ENCODE peak calls at places on chromosomes 11 and 22, in five cellular contexts. One of them, this sample, is unnamed.

GRCh38 chr22:36816635-36817428 is at the start of gene PVALB:
- DNase-seq in CD8-positive, alpha-beta T cell: no peak
- DNase-seq in testis: peak; percentile 23
- DNase-seq in kidney: no peak
- DNase-seq in upper lobe of right lung: no peak
- DNase-seq in this sample: no peak

GRCh38 chr22:43378011-43378704 is 33.7 kb upstream of the MPPED1 start:
- DNase-seq in CD8-positive, alpha-beta T cell: no peak
- DNase-seq in testis: peak; percentile 74
- DNase-seq in kidney: peak; percentile 30
- DNase-seq in upper lobe of right lung: no peak
- DNase-seq in this sample: peak; percentile 49

GRCh38 chr22:19036523-19037273 is 85.5 kb downstream of the DGCR2 start:
- DNase-seq in CD8-positive, alpha-beta T cell: no peak
- DNase-seq in testis: no peak
- DNase-seq in kidney: peak; percentile 67
- DNase-seq in upper lobe of right lung: peak; percentile 53
- DNase-seq in this sample: peak; percentile 50

GRCh38 chr22:42906605-42907338 is 49.7 kb upstream of the ARFGAP3 start:
- DNase-seq in CD8-positive, alpha-beta T cell: no peak
- DNase-seq in testis: peak; percentile 66
- DNase-seq in kidney: peak; percentile 87
- DNase-seq in upper lobe of right lung: no peak
- DNase-seq in this sample: peak; percentile 57

GRCh38 chr11:33027846-33028536 is 11.4 kb upstream of the TCP11L1 start:
- DNase-seq in CD8-positive, alpha-beta T cell: no peak
- DNase-seq in testis: no peak
- DNase-seq in kidney: no peak
- DNase-seq in upper lobe of right lung: no peak
- DNase-seq in this sample: no peak

GRCh38 chr11:71930556-71931244 is 1.9 kb downstream of the RNF121 start:
- DNase-seq in CD8-positive, alpha-beta T cell: no peak
- DNase-seq in testis: no peak
- DNase-seq in kidney: no peak
- DNase-seq in upper lobe of right lung: no peak
- DNase-seq in this sample: no peak

GRCh38 chr11:58059011-58059358 is 28.2 kb downstream of the OR6Q1 start:
- DNase-seq in CD8-positive, alpha-beta T cell: no peak
- DNase-seq in testis: no peak
- DNase-seq in kidney: no peak
- DNase-seq in upper lobe of right lung: no peak
- DNase-seq in this sample: no peak

GRCh38 chr22:49210606-49211005 is 617.1 kb downstream of the BRD1 start:
- DNase-seq in CD8-positive, alpha-beta T cell: no peak
- DNase-seq in testis: no peak
- DNase-seq in kidney: peak; percentile 38
- DNase-seq in upper lobe of right lung: peak; percentile 12
- DNase-seq in this sample: no peak

GRCh38 chr11:66934971-66935779 is 23.0 kb downstream of the PC start:
- DNase-seq in CD8-positive, alpha-beta T cell: no peak
- DNase-seq in testis: no peak
- DNase-seq in kidney: no peak
- DNase-seq in upper lobe of right lung: no peak
- DNase-seq in this sample: no peak

GRCh38 chr11:10942621-10943020 is 84.8 kb upstream of the ZBED5 start:
- DNase-seq in CD8-positive, alpha-beta T cell: no peak
- DNase-seq in testis: no peak
- DNase-seq in kidney: no peak
- DNase-seq in upper lobe of right lung: no peak
- DNase-seq in this sample: no peak

GRCh38 chr11:73324665-73325035 is 16.6 kb downstream of the ARHGEF17 start:
- DNase-seq in CD8-positive, alpha-beta T cell: no peak
- DNase-seq in testis: no peak
- DNase-seq in kidney: no peak
- DNase-seq in upper lobe of right lung: no peak
- DNase-seq in this sample: no peak

GRCh38 chr11:117882539-117882938 is 6.1 kb upstream of the FXYD6 start:
- DNase-seq in CD8-positive, alpha-beta T cell: no peak
- DNase-seq in testis: no peak
- DNase-seq in kidney: no peak
- DNase-seq in upper lobe of right lung: no peak
- DNase-seq in this sample: no peak

GRCh38 chr11:70637949-70638598 is 239.7 kb downstream of the CTTN start:
- DNase-seq in CD8-positive, alpha-beta T cell: no peak
- DNase-seq in testis: no peak
- DNase-seq in kidney: no peak
- DNase-seq in upper lobe of right lung: no peak
- DNase-seq in this sample: no peak

GRCh38 chr11:133833101-133833898 is 12.0 kb downstream of the SPATA19 start:
- DNase-seq in CD8-positive, alpha-beta T cell: no peak
- DNase-seq in testis: no peak
- DNase-seq in kidney: no peak
- DNase-seq in upper lobe of right lung: no peak
- DNase-seq in this sample: no peak

GRCh38 chr11:198236-198806 is 5.4 kb downstream of the SCGB1C1 start:
- DNase-seq in CD8-positive, alpha-beta T cell: no peak
- DNase-seq in testis: peak; percentile 11
- DNase-seq in kidney: peak; percentile 75
- DNase-seq in upper lobe of right lung: peak; percentile 57
- DNase-seq in this sample: peak; percentile 12

GRCh38 chr11:35141538-35141937 is 2.6 kb downstream of the CD44 start:
- DNase-seq in CD8-positive, alpha-beta T cell: no peak
- DNase-seq in testis: peak; percentile 34
- DNase-seq in kidney: no peak
- DNase-seq in upper lobe of right lung: peak; percentile 79
- DNase-seq in this sample: peak; percentile 32

GRCh38 chr22:45246060-45246985 is 5.6 kb upstream of the KIAA0930 start:
- DNase-seq in CD8-positive, alpha-beta T cell: no peak
- DNase-seq in testis: no peak
- DNase-seq in kidney: peak; percentile 78
- DNase-seq in upper lobe of right lung: no peak
- DNase-seq in this sample: peak; percentile 78

GRCh38 chr11:80587906-80588305 is 1147.1 kb upstream of the TENM4 start:
- DNase-seq in CD8-positive, alpha-beta T cell: no peak
- DNase-seq in testis: no peak
- DNase-seq in kidney: no peak
- DNase-seq in upper lobe of right lung: no peak
- DNase-seq in this sample: no peak

GRCh38 chr11:31800398-31801265 is 10.5 kb downstream of the PAX6 start:
- DNase-seq in CD8-positive, alpha-beta T cell: peak; percentile 27
- DNase-seq in testis: no peak
- DNase-seq in kidney: no peak
- DNase-seq in upper lobe of right lung: no peak
- DNase-seq in this sample: no peak

GRCh38 chr22:29022101-29022817 is 39.4 kb downstream of the C22orf31 start:
- DNase-seq in CD8-positive, alpha-beta T cell: no peak
- DNase-seq in testis: no peak
- DNase-seq in kidney: no peak
- DNase-seq in upper lobe of right lung: no peak
- DNase-seq in this sample: no peak

GRCh38 chr11:34644669-34645406 is 23.9 kb downstream of the EHF start:
- DNase-seq in CD8-positive, alpha-beta T cell: no peak
- DNase-seq in testis: no peak
- DNase-seq in kidney: no peak
- DNase-seq in upper lobe of right lung: no peak
- DNase-seq in this sample: no peak

GRCh38 chr11:18727499-18728236 is 1.7 kb upstream of the IGSF22 start:
- DNase-seq in CD8-positive, alpha-beta T cell: peak; percentile 53
- DNase-seq in testis: peak; percentile 26
- DNase-seq in kidney: no peak
- DNase-seq in upper lobe of right lung: no peak
- DNase-seq in this sample: peak; percentile 33

GRCh38 chr11:62930157-62930556 is 9.0 kb upstream of the CHRM1 start:
- DNase-seq in CD8-positive, alpha-beta T cell: no peak
- DNase-seq in testis: no peak
- DNase-seq in kidney: no peak
- DNase-seq in upper lobe of right lung: peak; percentile 32
- DNase-seq in this sample: no peak

GRCh38 chr22:49367016-49367697 is 460.5 kb downstream of the BRD1 start:
- DNase-seq in CD8-positive, alpha-beta T cell: no peak
- DNase-seq in testis: no peak
- DNase-seq in kidney: peak; percentile 35
- DNase-seq in upper lobe of right lung: peak; percentile 35
- DNase-seq in this sample: no peak

GRCh38 chr22:47225931-47226633 is 463.6 kb downstream of the TBC1D22A start:
- DNase-seq in CD8-positive, alpha-beta T cell: no peak
- DNase-seq in testis: no peak
- DNase-seq in kidney: no peak
- DNase-seq in upper lobe of right lung: no peak
- DNase-seq in this sample: no peak

GRCh38 chr22:40533712-40534378 is 102.7 kb downstream of the MRTFA start:
- DNase-seq in CD8-positive, alpha-beta T cell: peak; percentile 66
- DNase-seq in testis: peak; percentile 28
- DNase-seq in kidney: no peak
- DNase-seq in upper lobe of right lung: no peak
- DNase-seq in this sample: no peak

GRCh38 chr11:92941676-92942571 is 27.5 kb upstream of the MTNR1B start:
- DNase-seq in CD8-positive, alpha-beta T cell: no peak
- DNase-seq in testis: no peak
- DNase-seq in kidney: no peak
- DNase-seq in upper lobe of right lung: no peak
- DNase-seq in this sample: peak; percentile 23

GRCh38 chr11:121929581-121929980 is 186.4 kb downstream of the BLID start:
- DNase-seq in CD8-positive, alpha-beta T cell: no peak
- DNase-seq in testis: peak; percentile 48
- DNase-seq in kidney: no peak
- DNase-seq in upper lobe of right lung: no peak
- DNase-seq in this sample: peak; percentile 15

GRCh38 chr22:27372969-27373670 is 428.4 kb downstream of the MN1 start:
- DNase-seq in CD8-positive, alpha-beta T cell: no peak
- DNase-seq in testis: no peak
- DNase-seq in kidney: no peak
- DNase-seq in upper lobe of right lung: peak; percentile 68
- DNase-seq in this sample: no peak

GRCh38 chr11:100434821-100435641 is 252.1 kb upstream of the ARHGAP42 start:
- DNase-seq in CD8-positive, alpha-beta T cell: no peak
- DNase-seq in testis: no peak
- DNase-seq in kidney: no peak
- DNase-seq in upper lobe of right lung: peak; percentile 21
- DNase-seq in this sample: no peak

GRCh38 chr11:86641537-86642270 is 30.7 kb downstream of the ME3 start:
- DNase-seq in CD8-positive, alpha-beta T cell: no peak
- DNase-seq in testis: no peak
- DNase-seq in kidney: no peak
- DNase-seq in upper lobe of right lung: no peak
- DNase-seq in this sample: no peak

DNA sequence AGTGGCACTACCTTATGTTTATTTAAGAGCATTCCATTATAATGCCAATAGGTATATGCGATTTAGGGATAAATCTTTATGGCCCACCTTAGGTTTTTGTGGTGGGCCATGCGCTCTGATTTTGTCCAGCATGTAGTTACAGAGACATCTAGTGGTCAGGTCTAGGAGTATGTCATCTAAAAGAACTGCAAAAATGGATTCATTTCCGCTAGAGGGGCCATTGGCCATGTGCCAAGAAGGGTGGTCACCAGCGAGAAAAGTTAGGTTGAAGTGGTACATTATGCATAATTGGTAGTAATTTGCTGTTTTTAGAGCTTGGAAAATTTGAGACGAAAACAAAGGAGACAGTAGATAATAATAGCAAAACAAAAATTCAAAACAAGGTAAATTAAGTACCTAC is 27.7 kb downstream of the LRRC4C start:
- DNase-seq in CD8-positive, alpha-beta T cell: no peak
- DNase-seq in testis: no peak
- DNase-seq in kidney: no peak
- DNase-seq in upper lobe of right lung: no peak
- DNase-seq in this sample: no peak
- TF ChIP-seq CTCF in CD8-positive, alpha-beta T cell: no peak
- TF ChIP-seq CTCF in testis: no peak
- TF ChIP-seq CTCF in kidney: peak; percentile 42
- TF ChIP-seq CTCF in upper lobe of right lung: peak; percentile 41
- TF ChIP-seq CTCF in this sample: peak; percentile 59

GRCh38 chr11:64848779-64849599 is 4.5 kb upstream of the CDC42BPG start:
- DNase-seq in CD8-positive, alpha-beta T cell: peak; percentile 63
- DNase-seq in testis: no peak
- DNase-seq in kidney: peak; percentile 88
- DNase-seq in upper lobe of right lung: no peak
- DNase-seq in this sample: no peak

GRCh38 chr11:64846998-64847666 is 2.7 kb upstream of the CDC42BPG start:
- DNase-seq in CD8-positive, alpha-beta T cell: peak; percentile 90
- DNase-seq in testis: peak; percentile 92
- DNase-seq in kidney: peak; percentile 96
- DNase-seq in upper lobe of right lung: peak; percentile 97
- DNase-seq in this sample: peak; percentile 92

GRCh38 chr11:64850979-64851567 is 6.6 kb upstream of the CDC42BPG start:
- DNase-seq in CD8-positive, alpha-beta T cell: peak; percentile 73
- DNase-seq in testis: no peak
- DNase-seq in kidney: peak; percentile 80
- DNase-seq in upper lobe of right lung: no peak
- DNase-seq in this sample: no peak

GRCh38 chr11:64849600-64850356 is 5.3 kb upstream of the CDC42BPG start:
- DNase-seq in CD8-positive, alpha-beta T cell: no peak
- DNase-seq in testis: no peak
- DNase-seq in kidney: no peak
- DNase-seq in upper lobe of right lung: no peak
- DNase-seq in this sample: no peak

GRCh38 chr11:64848214-64848778 is 3.8 kb upstream of the CDC42BPG start:
- DNase-seq in CD8-positive, alpha-beta T cell: no peak
- DNase-seq in testis: no peak
- DNase-seq in kidney: no peak
- DNase-seq in upper lobe of right lung: no peak
- DNase-seq in this sample: no peak
- H3K27ac ChIP-seq in CD8-positive, alpha-beta T cell: no peak overlapping the region
- H3K27ac ChIP-seq in testis: no peak overlapping the region
- H3K27ac ChIP-seq in kidney: no peak overlapping the region
- H3K27ac ChIP-seq in upper lobe of right lung: peak overlapping the region; percentile 19
- H3K27ac ChIP-seq in this sample: no peak overlapping the region

GRCh38 chr11:9903579-9903978 is 239.7 kb downstream of the SWAP70 start:
- DNase-seq in CD8-positive, alpha-beta T cell: no peak
- DNase-seq in testis: no peak
- DNase-seq in kidney: no peak
- DNase-seq in upper lobe of right lung: no peak
- DNase-seq in this sample: no peak
- H3K4me1 ChIP-seq in CD8-positive, alpha-beta T cell: no peaks in the 10 kb centered on the region
- H3K4me1 ChIP-seq in testis: peaks cover 11% of the 10 kb centered on the region
- H3K4me1 ChIP-seq in kidney: no peaks in the 10 kb centered on the region
- H3K4me1 ChIP-seq in upper lobe of right lung: peaks cover 4% of the 10 kb centered on the region
- H3K4me1 ChIP-seq in this sample: no peaks in the 10 kb centered on the region

GRCh38 chr11:106275151-106275550 is 197.7 kb downstream of the AASDHPPT start:
- DNase-seq in CD8-positive, alpha-beta T cell: no peak
- DNase-seq in testis: no peak
- DNase-seq in kidney: no peak
- DNase-seq in upper lobe of right lung: no peak
- DNase-seq in this sample: no peak

GRCh38 chr11:106278391-106278790 is 200.9 kb downstream of the AASDHPPT start:
- DNase-seq in CD8-positive, alpha-beta T cell: no peak
- DNase-seq in testis: no peak
- DNase-seq in kidney: no peak
- DNase-seq in upper lobe of right lung: no peak
- DNase-seq in this sample: no peak

GRCh38 chr11:106276126-106276525 is 198.7 kb downstream of the AASDHPPT start:
- DNase-seq in CD8-positive, alpha-beta T cell: no peak
- DNase-seq in testis: no peak
- DNase-seq in kidney: no peak
- DNase-seq in upper lobe of right lung: no peak
- DNase-seq in this sample: no peak

GRCh38 chr11:106280041-106280440 is 202.6 kb downstream of the AASDHPPT start:
- DNase-seq in CD8-positive, alpha-beta T cell: no peak
- DNase-seq in testis: no peak
- DNase-seq in kidney: no peak
- DNase-seq in upper lobe of right lung: no peak
- DNase-seq in this sample: no peak

GRCh38 chr11:106276859-106277436 is 199.5 kb downstream of the AASDHPPT start:
- DNase-seq in CD8-positive, alpha-beta T cell: no peak
- DNase-seq in testis: no peak
- DNase-seq in kidney: no peak
- DNase-seq in upper lobe of right lung: no peak
- DNase-seq in this sample: no peak
- TF ChIP-seq CTCF in CD8-positive, alpha-beta T cell: no peak
- TF ChIP-seq CTCF in testis: no peak
- TF ChIP-seq CTCF in kidney: peak; percentile 39
- TF ChIP-seq CTCF in upper lobe of right lung: no peak
- TF ChIP-seq CTCF in this sample: no peak

This sample was measured in adrenal gland.